ENCODE peak calls at places on chromosome 15, in seven cellular contexts. E, M, S, U, P, W and O are unnamed samples.

GRCh38 chr15:63839717-63840116 is 6.0 kb upstream of the HERC1 start:
- DNase-seq in E (no peak), S (no peak), U (no peak), M (no peak), P (no peak), W (no peak), O (no peak)

GRCh38 chr15:92625297-92625980 is 30.1 kb downstream of the FAM174B start:
- DNase-seq in E (no peak), W (no peak), M (no peak), U (peak), S (peak), P (no peak), O (peak)

GRCh38 chr15:71752604-71753289 is 57.6 kb upstream of the NR2E3 start:
- DNase-seq in E (peak), S (peak), P (no peak), U (peak), M (no peak), W (peak), O (peak)

GRCh38 chr15:45276851-45277250 is 24.8 kb downstream of the SLC28A2 start:
- DNase-seq in E (peak), P (no peak), W (no peak), S (peak), M (no peak), U (peak), O (peak)

GRCh38 chr15:51751687-51752683 is 588 bp downstream of the TMOD2 start:
- DNase-seq in W (peak), E (no peak), M (peak), S (no peak), P (peak), U (peak), O (peak)

GRCh38 chr15:90266485-90266884 is 1.0 kb downstream of the NGRN start:
- DNase-seq in P (no peak), U (peak), E (peak), S (peak), W (no peak), M (peak), O (no peak)

GRCh38 chr15:57751177-57751800 is 44.8 kb downstream of the POLR2M start:
- DNase-seq in E (peak), W (no peak), P (no peak), M (no peak), S (peak), U (peak), O (peak)

GRCh38 chr15:65913631-65914199 is 44.4 kb downstream of the RAB11A start:
- DNase-seq in P (no peak), W (no peak), U (no peak), M (no peak), S (no peak), E (no peak), O (no peak)

GRCh38 chr15:85741021-85741421 is 53.7 kb downstream of the KLHL25 start:
- DNase-seq in W (no peak), U (no peak), E (no peak), P (no peak), M (no peak), S (no peak), O (peak)

GRCh38 chr15:98694153-98694552 is 45.8 kb downstream of the IGF1R start:
- DNase-seq in S (no peak), W (no peak), M (no peak), P (no peak), U (no peak), E (no peak), O (no peak)

GRCh38 chr15:50594311-50594710 is 47.8 kb upstream of the USP50 start:
- DNase-seq in E (no peak), S (no peak), W (no peak), M (no peak), U (no peak), P (no peak), O (no peak)

GRCh38 chr15:88982304-88982945 is 69.2 kb upstream of the MFGE8 start:
- DNase-seq in U (peak), P (peak), M (no peak), W (no peak), E (peak), S (peak), O (peak)

GRCh38 chr15:31930967-31931366 is 99.3 kb upstream of the CHRNA7 start:
- DNase-seq in P (no peak), U (no peak), S (no peak), M (no peak), W (no peak), E (no peak), O (no peak)

GRCh38 chr15:85354432-85354831 is 26.0 kb upstream of the AKAP13 start:
- DNase-seq in U (no peak), S (no peak), P (no peak), E (no peak), W (no peak), M (no peak), O (no peak)

GRCh38 chr15:90862964-90863721 is 5.2 kb upstream of the FURIN start:
- DNase-seq in M (no peak), P (no peak), W (peak), S (peak), E (no peak), U (no peak), O (no peak)

DNA sequence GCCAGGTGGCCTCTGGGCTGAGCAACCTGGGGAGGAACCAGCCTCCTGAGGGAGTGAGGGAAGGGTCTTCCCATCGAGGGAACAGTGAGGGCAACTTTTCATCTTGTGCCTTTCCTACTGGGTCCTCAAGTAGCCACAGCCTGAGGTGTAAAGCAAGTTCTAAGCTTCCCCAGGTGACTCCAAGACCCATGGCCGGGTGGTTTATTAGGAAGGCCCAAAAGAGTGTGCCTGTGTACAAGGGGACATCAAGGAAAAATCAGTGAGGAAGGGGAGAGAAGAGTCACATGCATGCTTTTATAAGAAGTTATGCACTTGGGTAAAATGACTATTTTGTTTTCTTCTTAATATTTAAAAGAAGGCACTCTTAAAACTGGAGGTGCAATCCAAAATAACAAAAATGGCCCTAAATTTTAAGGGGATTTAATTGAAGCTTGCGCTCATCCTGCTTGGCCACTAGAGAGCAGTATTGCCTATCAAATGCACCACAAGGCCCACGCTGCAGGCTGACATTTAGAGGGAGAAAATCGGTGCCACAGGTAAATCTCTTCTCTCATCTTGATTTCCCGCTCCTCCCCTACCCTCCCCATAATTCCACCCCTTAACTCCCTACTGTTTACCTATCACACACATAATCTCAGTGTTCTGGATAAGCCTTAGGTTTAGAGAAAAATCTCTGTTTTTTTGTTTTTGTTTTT is 6.7 kb downstream of the NANOGP8 start:
- DNase-seq in W (no peak), U (peak), P (no peak), M (peak), S (peak), E (peak), O (peak)
- TF ChIP-seq CTCF in W (peak), U (peak), P (peak), M (peak), S (peak), E (peak), O (peak)

GRCh38 chr15:60720084-60720483 is 241.1 kb upstream of the ICE2 start:
- DNase-seq in M (no peak), E (no peak), W (no peak), S (no peak), U (no peak), P (no peak), O (no peak)

GRCh38 chr15:60721232-60721576 is 242.3 kb upstream of the ICE2 start:
- DNase-seq in P (no peak), E (no peak), W (no peak), M (no peak), U (no peak), S (no peak), O (no peak)

GRCh38 chr15:60720493-60721231 is 241.7 kb upstream of the ICE2 start:
- DNase-seq in E (no peak), U (no peak), P (no peak), M (no peak), W (no peak), S (no peak), O (peak)

GRCh38 chr15:60717008-60717407 is 238.1 kb upstream of the ICE2 start:
- DNase-seq in U (no peak), P (no peak), W (no peak), M (no peak), E (no peak), S (no peak), O (no peak)

GRCh38 chr15:60718661-60719069 is 239.7 kb upstream of the ICE2 start:
- DNase-seq in U (no peak), M (no peak), W (no peak), E (no peak), S (no peak), P (no peak), O (no peak)
- TF ChIP-seq CTCF in U (no peak), M (no peak), W (no peak), E (no peak), S (no peak), P (no peak), O (no peak)

GRCh38 chr15:74781673-74782595 is at the start of gene CSK:
- DNase-seq in M (peak), W (peak), U (peak), E (peak), P (peak), S (peak), O (peak)
- TF ChIP-seq CTCF in M (peak), W (peak), U (peak), E (peak), P (peak), S (peak), O (peak)

GRCh38 chr15:101131489-101132389 is 120.1 kb downstream of the CHSY1 start:
- DNase-seq in U (no peak), P (no peak), W (no peak), E (no peak), M (no peak), S (no peak), O (no peak)

GRCh38 chr15:101128191-101128590 is 123.7 kb downstream of the CHSY1 start:
- DNase-seq in U (peak), E (no peak), M (no peak), W (no peak), S (peak), P (no peak), O (no peak)

GRCh38 chr15:101127503-101128076 is 124.3 kb downstream of the CHSY1 start:
- DNase-seq in E (peak), P (peak), M (peak), S (peak), U (peak), W (peak), O (peak)

GRCh38 chr15:101128696-101129095 is 123.2 kb downstream of the CHSY1 start:
- DNase-seq in W (no peak), M (no peak), S (no peak), U (no peak), P (no peak), E (no peak), O (no peak)

GRCh38 chr15:101129851-101130250 is 122.0 kb downstream of the CHSY1 start:
- DNase-seq in U (no peak), E (no peak), M (no peak), S (no peak), P (no peak), W (no peak), O (no peak)
- TF ChIP-seq CTCF in U (no peak), E (no peak), M (no peak), S (no peak), P (no peak), W (no peak), O (no peak)

GRCh38 chr15:74176262-74177208 is 3.0 kb downstream of the ISLR start:
- DNase-seq in P (no peak), E (no peak), W (no peak), S (no peak), M (no peak), U (no peak), O (no peak)
- TF ChIP-seq CTCF in P (no peak), E (no peak), W (no peak), S (no peak), M (no peak), U (no peak), O (no peak)

DNA sequence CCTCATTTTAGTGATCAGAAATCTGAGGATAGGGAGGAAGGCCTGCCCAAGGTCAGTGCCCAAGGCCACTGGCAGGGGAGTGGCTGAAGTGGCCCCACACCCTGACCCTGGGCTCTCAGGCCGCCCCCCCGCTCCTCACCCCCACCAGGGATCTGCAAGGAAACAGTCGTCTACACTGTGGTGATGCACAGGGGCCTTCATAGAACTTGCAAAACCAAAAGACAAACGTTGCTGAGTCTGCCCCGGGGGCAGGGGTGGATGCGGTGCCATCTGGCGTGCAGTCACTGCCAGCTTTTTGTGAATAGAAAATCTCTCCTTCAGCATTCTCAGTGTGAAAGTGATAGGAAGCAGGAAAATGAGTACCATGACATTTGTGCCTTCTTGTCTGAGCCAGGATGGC is 41.3 kb downstream of the WHAMM start:
- DNase-seq in S (no peak), U (no peak), E (no peak), P (no peak), W (no peak), M (peak), O (no peak)
- TF ChIP-seq CTCF in S (no peak), U (no peak), E (no peak), P (no peak), W (no peak), M (no peak), O (no peak)